ENCODE peak calls at places on chromosomes 1 and 21, in seven cellular contexts. P, J, M, N, V, Z and S are unnamed samples.

GRCh38 chr1:175423605-175424004 is 231.0 kb upstream of the KIAA0040 start:
- DNase-seq in N (no peak), Z (no peak), V (no peak), M (no peak), P (no peak), J (no peak), S (no peak)

GRCh38 chr1:196538473-196538872 is 69.8 kb downstream of the KCNT2 start:
- DNase-seq in Z (no peak), M (no peak), N (no peak), P (no peak), V (no peak), J (no peak), S (no peak)

GRCh38 chr1:212062832-212063438 is 27.4 kb downstream of the DTL start:
- DNase-seq in M (no peak), Z (peak; percentile 66), V (no peak), J (no peak), P (no peak), N (peak; percentile 7), S (no peak)

GRCh38 chr21:44507673-44508425 is 32.1 kb downstream of the KRTAP10-1 start:
- DNase-seq in Z (no peak), M (no peak), J (no peak), N (no peak), V (no peak), P (no peak), S (no peak)

GRCh38 chr1:228048120-228048519 is 34.4 kb upstream of the ARF1 start:
- DNase-seq in V (no peak), P (no peak), Z (no peak), J (no peak), M (no peak), N (no peak), S (no peak)

GRCh38 chr1:54926955-54927354 is 40.0 kb upstream of the DHCR24 start:
- DNase-seq in M (no peak), Z (no peak), N (no peak), J (no peak), P (no peak), V (no peak), S (no peak)

GRCh38 chr1:116373451-116374339 is 651 bp downstream of the ATP1A1 start:
- DNase-seq in N (no peak), J (peak; percentile 65), Z (peak; percentile 68), V (peak; percentile 26), P (peak; percentile 80), M (peak; percentile 47), S (peak; percentile 66)

GRCh38 chr1:211839106-211839505 is 8.5 kb upstream of the LPGAT1 start:
- DNase-seq in J (no peak), P (no peak), M (no peak), N (no peak), Z (no peak), V (no peak), S (no peak)

GRCh38 chr1:197200468-197200899 is 54.0 kb upstream of the ASPM start:
- DNase-seq in N (no peak), J (no peak), V (peak; percentile 0), P (no peak), Z (peak; percentile 23), M (peak; percentile 7), S (no peak)

GRCh38 chr1:157390646-157391045 is 161.7 kb downstream of the FCRL5 start:
- DNase-seq in M (no peak), V (no peak), Z (peak; percentile 28), P (no peak), N (peak; percentile 3), J (no peak), S (no peak)

GRCh38 chr1:231020816-231021215 is 19.2 kb downstream of the FAM89A start:
- DNase-seq in J (no peak), P (no peak), N (no peak), Z (peak; percentile 36), V (no peak), M (no peak), S (no peak)

GRCh38 chr1:59043796-59044195 is 253.1 kb upstream of the FGGY start:
- DNase-seq in M (no peak), V (no peak), P (no peak), N (peak; percentile 86), J (no peak), Z (peak; percentile 83), S (no peak)

GRCh38 chr1:214549604-214550338 is 1.6 kb downstream of the PTPN14 start:
- DNase-seq in M (no peak), P (no peak), V (no peak), Z (peak; percentile 55), N (no peak), J (no peak), S (no peak)